ENCODE peak calls at places on chromosomes 3 and 15, in eight cellular contexts. Y is NCI-H1436, I is neural crest cell, R is upper lobe of right lung, B is neural progenitor cell, G is NCI-H2171 treated with DMSO at 0.1 percent for 48 hours, A is adipocyte, S is RWPE1. E is an unnamed sample.

GRCh38 chr15:64699767-64700388 is 75.5 kb downstream of the RBPMS2 start:
- DNase-seq in Y (peak), I (peak), R (peak), B (peak), G (peak), A (peak), S (peak), E (no peak)

GRCh38 chr15:40103124-40103858 is 5.4 kb downstream of the BMF start:
- DNase-seq in Y (peak), I (no peak), R (peak), B (peak), G (peak), A (peak), S (peak), E (peak)

GRCh38 chr3:186930143-186930638 is at the start of gene ST6GAL1:
- DNase-seq in Y (peak), I (peak), R (peak), B (peak), G (peak), A (peak), S (no peak), E (peak)

GRCh38 chr3:112074616-112075497 is 11.3 kb upstream of the C3orf52 start:
- DNase-seq in Y (no peak), I (no peak), R (peak), B (no peak), G (peak), A (peak), S (peak), E (peak)

GRCh38 chr3:37223084-37223975 is 48.9 kb upstream of the LRRFIP2 start:
- DNase-seq in Y (no peak), I (no peak), R (no peak), B (no peak), G (no peak), A (no peak), S (no peak), E (no peak)

GRCh38 chr3:189080745-189081144 is 91.0 kb upstream of the TPRG1 start:
- DNase-seq in Y (no peak), I (no peak), R (no peak), B (no peak), G (no peak), A (no peak), S (no peak), E (no peak)

GRCh38 chr3:71443332-71443731 is 140.2 kb downstream of the FOXP1 start:
- DNase-seq in Y (no peak), I (no peak), R (no peak), B (no peak), G (no peak), A (no peak), S (no peak), E (no peak)

GRCh38 chr15:41824062-41824745 is 3.7 kb upstream of the JMJD7 start:
- DNase-seq in Y (no peak), I (no peak), R (no peak), B (no peak), G (no peak), A (no peak), S (no peak), E (no peak)

GRCh38 chr3:154182322-154182922 is 61.2 kb downstream of the ARHGEF26 start:
- DNase-seq in Y (no peak), I (no peak), R (no peak), B (no peak), G (peak), A (no peak), S (no peak), E (no peak)

GRCh38 chr3:64266065-64266874 is 41.0 kb upstream of the PRICKLE2 start:
- DNase-seq in Y (no peak), I (no peak), R (no peak), B (no peak), G (no peak), A (peak), S (peak), E (peak)

GRCh38 chr3:113270786-113271185 is 59.4 kb downstream of the BOC start:
- DNase-seq in Y (no peak), I (no peak), R (no peak), B (no peak), G (no peak), A (no peak), S (no peak), E (no peak)

GRCh38 chr15:99408236-99409096 is 157.2 kb downstream of the LRRC28 start:
- DNase-seq in Y (no peak), I (no peak), R (peak), B (no peak), G (peak), A (peak), S (no peak), E (no peak)

GRCh38 chr15:31297221-31297879 is 29.3 kb upstream of the KLF13 start:
- DNase-seq in Y (no peak), I (no peak), R (peak), B (no peak), G (no peak), A (no peak), S (no peak), E (no peak)

GRCh38 chr3:42846682-42847522 is 28.8 kb downstream of the CYP8B1 start:
- DNase-seq in Y (no peak), I (no peak), R (no peak), B (no peak), G (no peak), A (no peak), S (no peak), E (no peak)

GRCh38 chr15:51589881-51590570 is 32.5 kb downstream of the DMXL2 start:
- DNase-seq in Y (no peak), I (no peak), R (no peak), B (no peak), G (no peak), A (no peak), S (no peak), E (no peak)

GRCh38 chr3:38829404-38829803 is 13.4 kb upstream of the SCN10A start:
- DNase-seq in Y (no peak), I (no peak), R (no peak), B (no peak), G (no peak), A (peak), S (peak), E (peak)

GRCh38 chr3:59660852-59661624 is 611.2 kb upstream of the CFAP20DC start:
- DNase-seq in Y (no peak), I (no peak), R (no peak), B (no peak), G (peak), A (peak), S (no peak), E (no peak)

GRCh38 chr3:59772416-59773408 is 722.9 kb upstream of the CFAP20DC start:
- DNase-seq in Y (no peak), I (no peak), R (no peak), B (no peak), G (no peak), A (no peak), S (no peak), E (no peak)

GRCh38 chr3:103818800-103819199 is 1384.0 kb downstream of the ZPLD1 start:
- DNase-seq in Y (peak), I (no peak), R (no peak), B (peak), G (no peak), A (no peak), S (no peak), E (no peak)

GRCh38 chr15:53520867-53521525 is 238.5 kb downstream of the WDR72 start:
- DNase-seq in Y (no peak), I (peak), R (no peak), B (peak), G (no peak), A (no peak), S (no peak), E (no peak)

GRCh38 chr3:141391298-141392017 is 23.2 kb downstream of the ZBTB38 start:
- DNase-seq in Y (no peak), I (no peak), R (no peak), B (no peak), G (no peak), A (peak), S (no peak), E (no peak)

GRCh38 chr3:156448300-156448699 is 106.6 kb downstream of the SSR3 start:
- DNase-seq in Y (no peak), I (no peak), R (no peak), B (peak), G (no peak), A (peak), S (peak), E (peak)

GRCh38 chr3:140942221-140943104 is 827 bp downstream of the SLC25A36 start:
- DNase-seq in Y (no peak), I (peak), R (peak), B (peak), G (peak), A (peak), S (peak), E (peak)

GRCh38 chr3:50418845-50419244 is 59.5 kb upstream of the TMEM115 start:
- DNase-seq in Y (no peak), I (no peak), R (no peak), B (no peak), G (no peak), A (no peak), S (no peak), E (no peak)

GRCh38 chr3:32062950-32063582 is 43.4 kb upstream of the GPD1L start:
- DNase-seq in Y (no peak), I (no peak), R (no peak), B (no peak), G (no peak), A (no peak), S (no peak), E (no peak)

GRCh38 chr15:31274496-31275330 is 51.9 kb upstream of the KLF13 start:
- DNase-seq in Y (no peak), I (no peak), R (no peak), B (peak), G (no peak), A (no peak), S (no peak), E (peak)

GRCh38 chr15:92393287-92393993 is at the start of gene ST8SIA2:
- DNase-seq in Y (no peak), I (peak), R (no peak), B (peak), G (peak), A (peak), S (peak), E (peak)

GRCh38 chr15:56963126-56963525 is 44.7 kb downstream of the TCF12 start:
- DNase-seq in Y (no peak), I (no peak), R (no peak), B (no peak), G (no peak), A (peak), S (no peak), E (no peak)

GRCh38 chr3:161649900-161650484 is 153.4 kb downstream of the OTOL1 start:
- DNase-seq in Y (no peak), I (no peak), R (no peak), B (no peak), G (no peak), A (no peak), S (no peak), E (no peak)

E was measured in SJSA1.